ENCODE peak calls at places on chromosomes 5 and 9, in seven cellular contexts. One of them, this sample, is unnamed.

GRCh38 chr5:80193421-80193820 is 62.4 kb downstream of the SERINC5 start:
- DNase-seq in mucosa of descending colon: no peak
- DNase-seq in activated CD8-positive, alpha-beta memory T cell treated with anti-CD3 and anti-CD28 coated beads for 1 hour: no peak
- DNase-seq in lung microvascular endothelial cell: peak
- DNase-seq in NCI-H1694 treated with DMSO at 0.1 percent for 48 hours: no peak
- DNase-seq in SK-N-DZ: no peak
- DNase-seq in PC-3: no peak
- DNase-seq in this sample: no peak

GRCh38 chr9:132183134-132183533 is 21.3 kb downstream of the NTNG2 start:
- DNase-seq in mucosa of descending colon: no peak
- DNase-seq in activated CD8-positive, alpha-beta memory T cell treated with anti-CD3 and anti-CD28 coated beads for 1 hour: no peak
- DNase-seq in lung microvascular endothelial cell: no peak
- DNase-seq in NCI-H1694 treated with DMSO at 0.1 percent for 48 hours: no peak
- DNase-seq in SK-N-DZ: peak
- DNase-seq in PC-3: no peak
- DNase-seq in this sample: no peak

GRCh38 chr5:15621094-15621493 is 121.1 kb downstream of the FBXL7 start:
- DNase-seq in mucosa of descending colon: no peak
- DNase-seq in activated CD8-positive, alpha-beta memory T cell treated with anti-CD3 and anti-CD28 coated beads for 1 hour: no peak
- DNase-seq in lung microvascular endothelial cell: peak
- DNase-seq in NCI-H1694 treated with DMSO at 0.1 percent for 48 hours: no peak
- DNase-seq in SK-N-DZ: no peak
- DNase-seq in PC-3: no peak
- DNase-seq in this sample: no peak

GRCh38 chr5:179235416-179236400 is 109.6 kb downstream of the ADAMTS2 start:
- DNase-seq in mucosa of descending colon: no peak
- DNase-seq in activated CD8-positive, alpha-beta memory T cell treated with anti-CD3 and anti-CD28 coated beads for 1 hour: no peak
- DNase-seq in lung microvascular endothelial cell: no peak
- DNase-seq in NCI-H1694 treated with DMSO at 0.1 percent for 48 hours: no peak
- DNase-seq in SK-N-DZ: no peak
- DNase-seq in PC-3: no peak
- DNase-seq in this sample: no peak

GRCh38 chr5:150599917-150600511 is 40.4 kb upstream of the SYNPO start:
- DNase-seq in mucosa of descending colon: peak
- DNase-seq in activated CD8-positive, alpha-beta memory T cell treated with anti-CD3 and anti-CD28 coated beads for 1 hour: no peak
- DNase-seq in lung microvascular endothelial cell: peak
- DNase-seq in NCI-H1694 treated with DMSO at 0.1 percent for 48 hours: peak
- DNase-seq in SK-N-DZ: no peak
- DNase-seq in PC-3: peak
- DNase-seq in this sample: peak

GRCh38 chr5:153276151-153276550 is 214.3 kb upstream of the GRIA1 start:
- DNase-seq in mucosa of descending colon: peak
- DNase-seq in activated CD8-positive, alpha-beta memory T cell treated with anti-CD3 and anti-CD28 coated beads for 1 hour: no peak
- DNase-seq in lung microvascular endothelial cell: peak
- DNase-seq in NCI-H1694 treated with DMSO at 0.1 percent for 48 hours: no peak
- DNase-seq in SK-N-DZ: no peak
- DNase-seq in PC-3: peak
- DNase-seq in this sample: peak

GRCh38 chr9:79962836-79963235 is 391.1 kb downstream of the TLE4 start:
- DNase-seq in mucosa of descending colon: no peak
- DNase-seq in activated CD8-positive, alpha-beta memory T cell treated with anti-CD3 and anti-CD28 coated beads for 1 hour: no peak
- DNase-seq in lung microvascular endothelial cell: no peak
- DNase-seq in NCI-H1694 treated with DMSO at 0.1 percent for 48 hours: no peak
- DNase-seq in SK-N-DZ: no peak
- DNase-seq in PC-3: no peak
- DNase-seq in this sample: peak

GRCh38 chr9:89051421-89051820 is 60.2 kb downstream of the S1PR3 start:
- DNase-seq in mucosa of descending colon: no peak
- DNase-seq in activated CD8-positive, alpha-beta memory T cell treated with anti-CD3 and anti-CD28 coated beads for 1 hour: no peak
- DNase-seq in lung microvascular endothelial cell: no peak
- DNase-seq in NCI-H1694 treated with DMSO at 0.1 percent for 48 hours: no peak
- DNase-seq in SK-N-DZ: no peak
- DNase-seq in PC-3: no peak
- DNase-seq in this sample: no peak

GRCh38 chr9:33109850-33110595 is 33.5 kb upstream of the SMU1 start:
- DNase-seq in mucosa of descending colon: no peak
- DNase-seq in activated CD8-positive, alpha-beta memory T cell treated with anti-CD3 and anti-CD28 coated beads for 1 hour: no peak
- DNase-seq in lung microvascular endothelial cell: no peak
- DNase-seq in NCI-H1694 treated with DMSO at 0.1 percent for 48 hours: no peak
- DNase-seq in SK-N-DZ: no peak
- DNase-seq in PC-3: no peak
- DNase-seq in this sample: no peak

GRCh38 chr9:92949266-92949982 is 2.1 kb downstream of the FGD3 start:
- DNase-seq in mucosa of descending colon: no peak
- DNase-seq in activated CD8-positive, alpha-beta memory T cell treated with anti-CD3 and anti-CD28 coated beads for 1 hour: no peak
- DNase-seq in lung microvascular endothelial cell: no peak
- DNase-seq in NCI-H1694 treated with DMSO at 0.1 percent for 48 hours: no peak
- DNase-seq in SK-N-DZ: no peak
- DNase-seq in PC-3: no peak
- DNase-seq in this sample: no peak